ENCODE peak calls at places on chromosomes 16 and 17, in ten cellular contexts. W is coronary artery; K is tibial nerve; N is CD8-positive, alpha-beta T cell; C is mucosa of descending colon; X is OCI-LY7; M is pancreas; T is testis; J is left ventricle myocardium inferior; U is breast epithelium. V is an unnamed sample.

GRCh38 chr16:30949655-30950515 is 1.0 kb downstream of the ORAI3 start:
- DNase-seq in T (peak), J (peak), W (peak), K (peak), C (peak), X (peak), U (peak), M (peak), N (no peak), V (peak)

GRCh38 chr17:58387834-58388233 is 29.5 kb downstream of the RNF43 start:
- DNase-seq in N (no peak), J (no peak), W (no peak), K (no peak), M (no peak), T (no peak), X (no peak), U (no peak), C (no peak), V (no peak)

GRCh38 chr17:71438631-71439146 is 682.1 kb upstream of the SOX9 start:
- DNase-seq in T (no peak), C (no peak), U (no peak), X (no peak), K (no peak), J (no peak), W (no peak), M (peak), N (no peak), V (peak)

GRCh38 chr17:1486802-1487695 is 5.4 kb downstream of the MYO1C start:
- DNase-seq in C (peak), X (peak), T (peak), W (peak), M (peak), J (peak), K (peak), N (peak), U (peak), V (peak)

GRCh38 chr16:28974007-28974436 is 556 bp upstream of the SPNS1 start:
- DNase-seq in T (peak), J (peak), N (peak), C (no peak), K (no peak), M (peak), U (peak), W (no peak), X (peak), V (peak)

GRCh38 chr17:36920032-36921000 is 17.0 kb upstream of the LHX1 start:
- DNase-seq in M (no peak), U (no peak), T (no peak), C (no peak), X (no peak), N (no peak), W (no peak), J (no peak), K (no peak), V (no peak)

GRCh38 chr17:78589885-78590284 is 12.7 kb upstream of the DNAH17 start:
- DNase-seq in J (no peak), T (no peak), W (no peak), X (no peak), U (no peak), M (no peak), K (no peak), N (no peak), C (no peak), V (no peak)

GRCh38 chr17:31582151-31582907 is 190.9 kb downstream of the RAB11FIP4 start:
- DNase-seq in W (peak), U (peak), T (peak), N (no peak), C (peak), K (no peak), X (no peak), M (no peak), J (peak), V (peak)

GRCh38 chr17:17729620-17730249 is 48.5 kb downstream of the RAI1 start:
- DNase-seq in K (no peak), N (peak), C (no peak), U (no peak), X (peak), T (no peak), W (no peak), J (no peak), M (peak), V (no peak)

GRCh38 chr17:66126231-66126630 is 65.7 kb downstream of the CEP112 start:
- DNase-seq in T (no peak), X (no peak), J (no peak), N (no peak), U (no peak), K (no peak), W (no peak), M (no peak), C (no peak), V (peak)

GRCh38 chr17:41516828-41517283 is 1.8 kb downstream of the KRT15 start:
- DNase-seq in M (no peak), T (no peak), J (no peak), X (no peak), U (no peak), N (no peak), W (no peak), C (no peak), K (no peak), V (no peak)

GRCh38 chr17:29590261-29590978 is 972 bp upstream of the GIT1 start:
- DNase-seq in C (peak), K (no peak), J (no peak), X (peak), W (no peak), M (peak), T (no peak), U (no peak), N (no peak), V (peak)

GRCh38 chr17:40122944-40123810 is 1.4 kb downstream of the MSL1 start:
- DNase-seq in K (no peak), C (no peak), W (peak), U (no peak), T (peak), N (no peak), J (peak), M (peak), X (peak), V (peak)

GRCh38 chr17:40121886-40122465 is at the start of gene MSL1:
- DNase-seq in N (peak), T (peak), M (peak), J (peak), X (peak), W (peak), C (peak), K (peak), U (peak), V (peak)

GRCh38 chr17:40123811-40124114 is 2.0 kb downstream of the MSL1 start:
- DNase-seq in N (no peak), K (no peak), U (no peak), J (no peak), M (no peak), T (no peak), C (no peak), W (no peak), X (no peak), V (no peak)

GRCh38 chr17:40121191-40121885 is 433 bp upstream of the MSL1 start:
- DNase-seq in C (peak), M (peak), K (no peak), U (no peak), X (peak), J (peak), N (no peak), T (peak), W (peak), V (peak)

DNA sequence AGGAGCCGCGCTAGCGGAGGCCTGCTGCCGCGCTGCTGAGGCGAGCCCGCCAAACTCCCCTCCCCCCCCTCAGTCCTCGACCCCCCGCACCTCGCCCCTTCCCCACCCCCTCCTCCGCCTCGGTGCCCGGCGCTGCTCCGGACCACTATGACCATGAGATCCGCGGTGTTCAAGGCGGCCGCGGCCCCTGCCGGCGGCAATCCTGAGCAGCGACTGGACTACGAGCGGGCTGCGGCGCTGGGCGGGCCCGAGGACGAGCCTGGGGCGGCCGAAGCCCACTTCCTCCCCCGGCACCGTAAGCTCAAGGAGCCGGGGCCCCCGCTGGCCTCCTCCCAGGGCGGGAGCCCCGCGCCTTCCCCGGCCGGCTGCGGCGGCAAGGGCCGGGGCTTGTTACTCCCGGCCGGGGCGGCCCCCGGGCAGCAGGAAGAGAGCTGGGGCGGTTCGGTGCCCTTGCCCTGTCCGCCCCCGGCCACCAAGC is 734 bp downstream of the MSL1 start:
- DNase-seq in M (peak), C (peak), T (no peak), N (no peak), X (peak), J (peak), U (no peak), K (no peak), W (peak), V (peak)
- TF ChIP-seq CTCF in M (no peak), C (no peak), T (no peak), N (no peak), X (no peak), J (peak), U (no peak), K (no peak), W (no peak), V (peak)

DNA sequence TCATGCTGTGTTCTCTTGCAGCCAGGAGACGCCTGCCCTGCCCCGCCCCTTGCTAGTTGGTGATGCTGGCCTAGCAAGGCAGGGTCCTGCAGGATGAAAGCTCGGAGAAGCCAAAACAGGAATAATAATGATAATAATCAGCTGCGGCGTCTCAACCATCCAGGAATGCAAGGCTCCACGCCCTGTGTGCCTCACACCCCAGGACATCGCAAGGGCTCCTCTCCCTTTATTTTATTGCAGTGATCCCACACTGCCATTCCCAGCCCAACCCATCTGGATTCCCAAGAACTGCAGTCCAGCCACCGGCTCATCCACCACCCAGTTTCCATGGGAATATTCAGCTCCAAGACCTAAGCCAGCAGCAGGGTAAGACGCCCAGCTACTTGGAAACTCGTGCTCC is 21.0 kb upstream of the ZNF652 start:
- DNase-seq in M (no peak), U (no peak), J (no peak), X (no peak), T (no peak), C (no peak), W (no peak), N (no peak), K (no peak), V (no peak)
- H3K4me3 ChIP-seq in M (no peak), U (no peak), J (no peak), X (no peak), T (no peak), C (no peak), W (no peak), N (no peak), K (no peak), V (no peak)

GRCh38 chr17:81429353-81429774 is 34.1 kb downstream of the BAHCC1 start:
- DNase-seq in U (peak), M (peak), J (peak), X (no peak), K (peak), T (peak), N (no peak), C (peak), W (peak), V (peak)
- TF ChIP-seq CTCF in U (no peak), M (no peak), J (no peak), X (no peak), K (no peak), T (no peak), N (no peak), C (no peak), W (no peak), V (no peak)

GRCh38 chr16:71406724-71407123 is 35.1 kb downstream of the TLE7 start:
- DNase-seq in U (no peak), T (no peak), N (no peak), X (no peak), W (no peak), K (no peak), M (no peak), C (no peak), J (no peak), V (no peak)
- H3K4me3 ChIP-seq in U (no peak), T (no peak), N (no peak), X (no peak), W (no peak), K (no peak), M (no peak), C (no peak), J (no peak), V (no peak)

DNA sequence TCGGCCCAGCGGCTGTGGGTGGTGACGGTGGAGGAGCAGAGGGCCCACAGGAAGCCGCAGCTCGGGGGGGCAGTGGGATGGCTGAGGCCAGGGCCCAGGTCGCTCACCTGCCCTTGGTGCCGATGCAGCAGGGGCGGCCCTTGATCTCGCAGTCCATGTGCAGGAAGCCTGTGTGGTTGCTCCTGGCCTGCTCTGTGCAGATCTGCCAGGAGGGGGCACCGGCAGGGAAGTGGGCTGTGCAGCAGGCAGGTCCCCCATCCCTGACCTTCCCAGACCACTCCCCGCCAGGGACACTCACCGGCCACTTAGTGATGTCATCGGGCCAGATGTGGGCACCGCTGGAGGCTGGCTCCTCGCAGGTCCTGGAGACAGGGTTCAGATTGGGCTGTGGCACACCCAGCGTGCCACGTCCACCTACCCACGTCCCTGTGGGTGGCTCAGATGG is 6.2 kb downstream of the AANAT start:
- DNase-seq in J (no peak), K (no peak), T (no peak), W (peak), M (no peak), X (no peak), U (no peak), C (peak), N (no peak), V (no peak)
- TF ChIP-seq CTCF in J (peak), K (no peak), T (no peak), W (no peak), M (no peak), X (peak), U (no peak), C (no peak), N (no peak), V (peak)

GRCh38 chr16:56662357-56663354 is 4.9 kb downstream of the MT1F start:
- DNase-seq in J (no peak), T (no peak), U (no peak), X (no peak), N (peak), C (no peak), K (no peak), M (no peak), W (no peak), V (no peak)
- H3K4me3 ChIP-seq in J (peak), T (no peak), U (no peak), X (no peak), N (peak), C (no peak), K (no peak), M (no peak), W (peak), V (no peak)

DNA sequence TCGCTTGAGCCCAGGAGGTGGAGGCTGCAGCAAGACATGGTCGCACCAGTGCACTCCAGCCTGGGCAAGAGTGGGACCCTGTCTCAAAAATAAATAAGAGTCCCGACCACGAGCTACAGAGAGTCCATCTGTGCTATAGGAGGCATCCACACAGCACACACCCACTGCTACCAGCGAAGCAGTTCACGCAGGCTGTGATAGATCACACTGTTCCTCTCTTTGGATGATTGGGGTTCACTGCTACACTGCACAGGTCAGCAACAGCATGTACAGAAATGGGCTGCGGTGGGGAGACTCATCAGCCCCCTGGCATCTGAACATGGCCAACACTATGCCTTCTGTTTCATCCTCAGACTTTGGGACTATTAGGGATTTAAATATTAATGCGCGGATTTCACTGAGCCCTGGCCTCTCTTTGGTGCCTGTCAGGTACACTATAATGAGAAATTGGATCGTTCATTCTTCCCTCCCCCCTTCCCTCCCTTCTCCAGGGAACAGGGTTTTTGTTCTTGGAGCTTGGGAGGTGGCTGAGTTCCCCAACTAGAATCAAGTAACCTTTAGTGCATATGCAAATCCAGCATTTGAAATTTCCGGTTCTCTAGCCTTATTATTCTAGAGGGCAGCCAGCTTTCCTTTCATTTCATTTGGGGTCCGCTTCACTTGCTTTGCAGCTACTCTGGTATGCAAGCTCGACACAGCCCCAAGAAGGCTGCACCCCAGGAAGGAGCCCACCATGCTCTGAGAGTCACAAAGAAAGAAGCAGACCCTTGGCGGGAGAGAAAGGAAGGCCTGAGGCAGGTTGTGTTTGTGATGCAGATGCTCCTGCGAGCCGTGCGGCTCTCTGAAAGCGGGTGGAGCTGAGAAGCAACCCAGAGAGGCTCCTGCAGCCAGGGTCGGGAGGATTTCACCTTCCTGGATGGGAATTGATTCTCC is 34.1 kb downstream of the PMM2 start:
- DNase-seq in T (no peak), W (no peak), J (no peak), C (no peak), U (no peak), X (no peak), M (no peak), K (no peak), N (no peak), V (no peak)
- TF ChIP-seq CTCF in T (no peak), W (no peak), J (no peak), C (no peak), U (no peak), X (no peak), M (no peak), K (no peak), N (no peak), V (no peak)

GRCh38 chr16:4333308-4333638 is 17.4 kb downstream of the GLIS2 start:
- DNase-seq in T (no peak), N (no peak), X (no peak), C (no peak), W (no peak), M (no peak), K (no peak), J (no peak), U (no peak), V (no peak)

GRCh38 chr16:4332623-4333307 is 16.9 kb downstream of the GLIS2 start:
- DNase-seq in N (no peak), M (no peak), U (no peak), W (no peak), K (no peak), J (no peak), T (no peak), X (no peak), C (no peak), V (no peak)

GRCh38 chr16:4336701-4337539 is 14.2 kb downstream of the PAM16 start:
- DNase-seq in K (no peak), N (no peak), U (no peak), M (no peak), W (no peak), C (no peak), X (no peak), T (no peak), J (no peak), V (no peak)

GRCh38 chr16:4337540-4338088 is 13.5 kb downstream of the PAM16 start:
- DNase-seq in W (no peak), K (no peak), T (no peak), C (no peak), M (no peak), X (no peak), J (no peak), N (no peak), U (no peak), V (no peak)

GRCh38 chr16:4334724-4335495 is 16.2 kb downstream of the PAM16 start:
- DNase-seq in K (no peak), W (no peak), X (no peak), M (no peak), N (no peak), C (no peak), T (no peak), U (no peak), J (no peak), V (no peak)
- H3K4me3 ChIP-seq in K (no peak), W (no peak), X (no peak), M (no peak), N (no peak), C (no peak), T (no peak), U (no peak), J (no peak), V (no peak)

DNA sequence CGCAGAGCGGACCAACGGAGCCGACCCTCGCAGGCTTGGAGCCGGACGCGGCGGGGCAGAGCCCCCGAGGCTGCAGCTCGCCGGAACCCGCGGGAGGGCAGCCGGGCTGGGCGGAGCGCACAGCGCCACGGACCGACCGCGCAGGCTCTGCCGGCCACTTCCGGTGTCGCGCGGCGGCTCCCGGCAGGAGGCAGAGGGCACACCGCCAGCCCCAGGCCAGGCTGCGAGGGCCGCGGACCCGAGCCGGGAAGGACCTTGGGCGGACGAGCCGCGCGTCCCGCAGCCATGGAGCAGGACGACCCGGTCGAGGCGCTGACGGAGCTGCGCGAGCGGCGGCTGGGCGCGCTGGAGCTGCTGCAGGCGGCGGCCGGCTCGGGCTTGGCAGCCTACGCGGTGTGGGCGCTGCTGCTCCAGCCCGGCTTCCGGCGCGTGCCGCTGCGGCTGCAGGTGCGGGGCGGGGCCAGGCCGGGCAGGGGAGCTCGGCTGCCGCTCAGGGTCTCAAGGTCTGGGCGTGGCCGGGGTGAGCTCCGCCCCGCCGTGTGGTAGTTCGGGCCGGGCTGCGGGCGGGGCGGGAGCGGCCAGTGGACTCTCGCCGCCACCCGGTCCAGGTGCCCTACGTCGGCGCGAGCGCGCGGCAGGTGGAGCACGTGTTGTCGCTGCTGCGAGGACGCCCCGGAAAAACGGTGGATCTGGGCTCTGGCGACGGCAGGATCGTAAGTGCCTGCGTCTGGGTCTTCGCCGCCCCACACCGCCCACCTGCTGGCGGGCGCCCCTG is at the start of gene ANTKMT:
- DNase-seq in X (peak), C (peak), J (peak), U (peak), M (peak), K (peak), W (no peak), N (peak), T (peak), V (peak)
- TF ChIP-seq CTCF in X (no peak), C (no peak), J (no peak), U (no peak), M (peak), K (no peak), W (no peak), N (no peak), T (no peak), V (no peak)

V was measured in AG10803.